ENCODE peak calls at places on chromosomes 7 and 10, in six cellular contexts. One of them, this sample, is unnamed.

GRCh38 chr7:142496545-142496991 is 238.7 kb upstream of the PRSS58 start:
- DNase-seq in thoracic aorta: no peak
- DNase-seq in kidney tubule cell: peak
- DNase-seq in ovary: no peak
- DNase-seq in lower leg skin: no peak
- DNase-seq in fibroblast of lung: peak
- DNase-seq in this sample: no peak

GRCh38 chr10:24324651-24325050 is 115.7 kb downstream of the KIAA1217 start:
- DNase-seq in thoracic aorta: no peak
- DNase-seq in ovary: no peak
- DNase-seq in lower leg skin: no peak
- DNase-seq in kidney tubule cell: no peak
- DNase-seq in fibroblast of lung: peak
- DNase-seq in this sample: no peak

GRCh38 chr7:30206466-30206865 is 71.7 kb downstream of the MTURN start:
- DNase-seq in thoracic aorta: no peak
- DNase-seq in lower leg skin: no peak
- DNase-seq in fibroblast of lung: no peak
- DNase-seq in ovary: no peak
- DNase-seq in kidney tubule cell: peak
- DNase-seq in this sample: no peak

GRCh38 chr7:711093-711966 is 15.2 kb upstream of the DNAAF5 start:
- DNase-seq in kidney tubule cell: no peak
- DNase-seq in thoracic aorta: no peak
- DNase-seq in ovary: peak
- DNase-seq in lower leg skin: no peak
- DNase-seq in fibroblast of lung: no peak
- DNase-seq in this sample: peak

GRCh38 chr7:83475403-83475802 is 173.5 kb downstream of the SEMA3E start:
- DNase-seq in lower leg skin: no peak
- DNase-seq in kidney tubule cell: no peak
- DNase-seq in ovary: no peak
- DNase-seq in fibroblast of lung: no peak
- DNase-seq in thoracic aorta: no peak
- DNase-seq in this sample: no peak

GRCh38 chr10:116998172-116998571 is 6.8 kb downstream of the SHTN1 start:
- DNase-seq in fibroblast of lung: no peak
- DNase-seq in ovary: no peak
- DNase-seq in lower leg skin: no peak
- DNase-seq in thoracic aorta: no peak
- DNase-seq in kidney tubule cell: no peak
- DNase-seq in this sample: no peak

GRCh38 chr7:362416-363096 is 72.6 kb downstream of the FOXL3 start:
- DNase-seq in lower leg skin: no peak
- DNase-seq in ovary: no peak
- DNase-seq in fibroblast of lung: peak
- DNase-seq in kidney tubule cell: peak
- DNase-seq in thoracic aorta: no peak
- DNase-seq in this sample: no peak

GRCh38 chr7:2227699-2228098 is 5.0 kb downstream of the MAD1L1 start:
- DNase-seq in thoracic aorta: no peak
- DNase-seq in fibroblast of lung: no peak
- DNase-seq in lower leg skin: no peak
- DNase-seq in kidney tubule cell: no peak
- DNase-seq in ovary: no peak
- DNase-seq in this sample: no peak

GRCh38 chr7:98073047-98073446 is 33.6 kb upstream of the LMTK2 start:
- DNase-seq in ovary: no peak
- DNase-seq in lower leg skin: no peak
- DNase-seq in fibroblast of lung: no peak
- DNase-seq in thoracic aorta: no peak
- DNase-seq in kidney tubule cell: no peak
- DNase-seq in this sample: no peak

GRCh38 chr10:116744163-116744788 is 1.9 kb upstream of the HSPA12A start:
- DNase-seq in kidney tubule cell: no peak
- DNase-seq in lower leg skin: no peak
- DNase-seq in ovary: no peak
- DNase-seq in thoracic aorta: no peak
- DNase-seq in fibroblast of lung: no peak
- DNase-seq in this sample: no peak

GRCh38 chr10:15211464-15211979 is 43.0 kb upstream of the NMT2 start:
- DNase-seq in fibroblast of lung: peak
- DNase-seq in ovary: no peak
- DNase-seq in thoracic aorta: no peak
- DNase-seq in lower leg skin: no peak
- DNase-seq in kidney tubule cell: peak
- DNase-seq in this sample: no peak

GRCh38 chr10:132105302-132105995 is 39.7 kb downstream of the JAKMIP3 start:
- DNase-seq in kidney tubule cell: no peak
- DNase-seq in thoracic aorta: no peak
- DNase-seq in ovary: no peak
- DNase-seq in lower leg skin: no peak
- DNase-seq in fibroblast of lung: no peak
- DNase-seq in this sample: no peak

GRCh38 chr10:35577915-35578607 is 27.1 kb upstream of the GJD4 start:
- DNase-seq in fibroblast of lung: no peak
- DNase-seq in kidney tubule cell: no peak
- DNase-seq in ovary: no peak
- DNase-seq in thoracic aorta: no peak
- DNase-seq in lower leg skin: no peak
- DNase-seq in this sample: peak

GRCh38 chr10:46020871-46021553 is 9.4 kb downstream of the NCOA4 start:
- DNase-seq in kidney tubule cell: no peak
- DNase-seq in ovary: no peak
- DNase-seq in fibroblast of lung: peak
- DNase-seq in thoracic aorta: no peak
- DNase-seq in lower leg skin: no peak
- DNase-seq in this sample: no peak

GRCh38 chr10:79139124-79139835 is 70.5 kb downstream of the ZMIZ1 start:
- DNase-seq in thoracic aorta: peak
- DNase-seq in ovary: peak
- DNase-seq in lower leg skin: no peak
- DNase-seq in fibroblast of lung: peak
- DNase-seq in kidney tubule cell: peak
- DNase-seq in this sample: no peak

GRCh38 chr10:33258951-33259350 is 75.5 kb downstream of the NRP1 start:
- DNase-seq in fibroblast of lung: peak
- DNase-seq in lower leg skin: no peak
- DNase-seq in thoracic aorta: no peak
- DNase-seq in ovary: no peak
- DNase-seq in kidney tubule cell: peak
- DNase-seq in this sample: no peak

GRCh38 chr7:113389247-113389646 is 270.9 kb upstream of the SMIM30 start:
- DNase-seq in lower leg skin: no peak
- DNase-seq in fibroblast of lung: no peak
- DNase-seq in ovary: no peak
- DNase-seq in thoracic aorta: no peak
- DNase-seq in kidney tubule cell: no peak
- DNase-seq in this sample: no peak

GRCh38 chr7:91083855-91084644 is 180.2 kb upstream of the FZD1 start:
- DNase-seq in ovary: no peak
- DNase-seq in fibroblast of lung: no peak
- DNase-seq in lower leg skin: no peak
- DNase-seq in thoracic aorta: no peak
- DNase-seq in kidney tubule cell: peak
- DNase-seq in this sample: peak

GRCh38 chr7:106045139-106045538 is 67.0 kb downstream of the SYPL1 start:
- DNase-seq in thoracic aorta: no peak
- DNase-seq in lower leg skin: no peak
- DNase-seq in ovary: no peak
- DNase-seq in kidney tubule cell: no peak
- DNase-seq in fibroblast of lung: no peak
- DNase-seq in this sample: no peak

GRCh38 chr10:86253171-86254072 is 113.2 kb downstream of the GRID1 start:
- DNase-seq in fibroblast of lung: no peak
- DNase-seq in ovary: no peak
- DNase-seq in lower leg skin: no peak
- DNase-seq in thoracic aorta: no peak
- DNase-seq in kidney tubule cell: peak
- DNase-seq in this sample: peak

This sample was measured in sciatic nerve.